ENCODE peak calls at places on chromosomes 16 and 17, in six cellular contexts. B is mesendoderm, S is fibroblast of lung, R is HCT116, K is neural progenitor cell, A is K562. Y is an unnamed sample. For H3K4me1, the result is how much of the 10 kb centered on the place peaks cover.

GRCh38 chr17:59001158-59001814 is 105.4 kb downstream of the TRIM37 start:
- DNase-seq in B (peak), A (peak), K (no peak), R (no peak), S (peak), Y (peak)

GRCh38 chr16:31052131-31052530 is 18.8 kb downstream of the STX4 start:
- DNase-seq in K (no peak), B (no peak), S (peak), A (peak), R (peak), Y (no peak)

GRCh38 chr16:64416232-64417010 is 705.4 kb downstream of the CDH11 start:
- DNase-seq in B (no peak), A (no peak), S (peak), R (no peak), K (no peak), Y (no peak)

GRCh38 chr17:81551458-81552243 is 502 bp downstream of the FAAP100 start:
- DNase-seq in S (no peak), B (no peak), A (peak), K (peak), R (no peak), Y (peak)

GRCh38 chr17:80584171-80584905 is 39.7 kb downstream of the RPTOR start:
- DNase-seq in B (no peak), K (no peak), R (no peak), S (peak), A (no peak), Y (no peak)

GRCh38 chr16:11561440-11561797 is 25.3 kb downstream of the LITAF start:
- DNase-seq in R (no peak), S (no peak), K (no peak), A (no peak), B (no peak), Y (no peak)

GRCh38 chr17:75845933-75846700 is 1.9 kb upstream of the UNC13D start:
- DNase-seq in A (peak), B (peak), R (no peak), S (no peak), K (no peak), Y (no peak)

GRCh38 chr17:34572483-34572882 is 6.9 kb upstream of the TMEM132E start:
- DNase-seq in K (no peak), S (no peak), R (no peak), A (no peak), B (no peak), Y (no peak)

GRCh38 chr16:23302045-23302956 is at the start of gene SCNN1B:
- DNase-seq in R (no peak), A (no peak), S (no peak), K (peak), B (peak), Y (peak)

GRCh38 chr17:28860363-28860808 is 5.6 kb downstream of the ERAL1 start:
- DNase-seq in A (peak), R (no peak), B (no peak), K (no peak), S (no peak), Y (no peak)

GRCh38 chr17:81552244-81553017 is at the start of gene FAAP100:
- DNase-seq in B (peak), A (peak), K (peak), S (peak), R (peak), Y (peak)

GRCh38 chr16:13109171-13109570 is 207.8 kb downstream of the SHISA9 start:
- DNase-seq in B (no peak), K (no peak), A (no peak), R (no peak), S (no peak), Y (no peak)

GRCh38 chr16:81073560-81074330 is 3.3 kb downstream of the C16orf46 start:
- DNase-seq in A (no peak), R (no peak), S (no peak), K (peak), B (peak), Y (no peak)

GRCh38 chr16:71352963-71353460 is 5.5 kb upstream of the CALB2 start:
- DNase-seq in B (no peak), R (no peak), A (no peak), K (no peak), S (no peak), Y (no peak)

GRCh38 chr17:42247734-42248133 is 28.5 kb downstream of the STAT5B start:
- DNase-seq in R (no peak), K (no peak), B (peak), S (peak), A (no peak), Y (no peak)

GRCh38 chr17:4140125-4140524 is 2.7 kb downstream of the ZZEF1 start:
- DNase-seq in K (no peak), S (no peak), R (no peak), A (no peak), B (no peak), Y (no peak)

GRCh38 chr16:22838681-22839080 is 24.7 kb downstream of the HS3ST2 start:
- DNase-seq in B (no peak), S (no peak), K (no peak), A (no peak), R (no peak), Y (no peak)

GRCh38 chr16:309476-309875 is 26.5 kb downstream of the PDIA2 start:
- DNase-seq in S (no peak), R (no peak), K (no peak), B (peak), A (no peak), Y (no peak)

GRCh38 chr17:38579934-38580333 is 25.8 kb downstream of the SRCIN1 start:
- DNase-seq in S (peak), A (peak), K (peak), B (peak), R (no peak), Y (peak)

GRCh38 chr17:2867441-2868424 is 71.5 kb downstream of the RAP1GAP2 start:
- DNase-seq in A (no peak), R (no peak), S (peak), B (peak), K (peak), Y (peak)

GRCh38 chr17:46108120-46108519 is 85.1 kb downstream of the KANSL1 start:
- DNase-seq in R (no peak), A (no peak), K (no peak), B (peak), S (no peak), Y (no peak)

GRCh38 chr16:3952342-3953131 is 72.0 kb upstream of the CREBBP start:
- DNase-seq in B (peak), A (no peak), S (no peak), R (no peak), K (peak), Y (peak)

GRCh38 chr16:4136229-4136813 is 20.1 kb upstream of the ADCY9 start:
- DNase-seq in R (peak), B (peak), S (no peak), K (no peak), A (no peak), Y (peak)

GRCh38 chr17:48429156-48429555 is 858 bp downstream of the SKAP1 start:
- DNase-seq in A (no peak), S (no peak), B (peak), R (no peak), K (no peak), Y (peak)

GRCh38 chr16:53515811-53516210 is 12.8 kb upstream of the AKTIP start:
- DNase-seq in R (no peak), K (no peak), A (no peak), B (no peak), S (no peak), Y (no peak)

GRCh38 chr16:53515259-53515658 is 12.2 kb upstream of the AKTIP start:
- DNase-seq in R (no peak), K (no peak), S (peak), B (no peak), A (no peak), Y (no peak)

GRCh38 chr16:53517851-53518250 is 14.8 kb upstream of the AKTIP start:
- DNase-seq in S (no peak), R (no peak), K (no peak), B (no peak), A (no peak), Y (no peak)

GRCh38 chr16:53519417-53520091 is 16.5 kb upstream of the AKTIP start:
- DNase-seq in R (no peak), K (no peak), S (no peak), B (no peak), A (no peak), Y (no peak)

DNA sequence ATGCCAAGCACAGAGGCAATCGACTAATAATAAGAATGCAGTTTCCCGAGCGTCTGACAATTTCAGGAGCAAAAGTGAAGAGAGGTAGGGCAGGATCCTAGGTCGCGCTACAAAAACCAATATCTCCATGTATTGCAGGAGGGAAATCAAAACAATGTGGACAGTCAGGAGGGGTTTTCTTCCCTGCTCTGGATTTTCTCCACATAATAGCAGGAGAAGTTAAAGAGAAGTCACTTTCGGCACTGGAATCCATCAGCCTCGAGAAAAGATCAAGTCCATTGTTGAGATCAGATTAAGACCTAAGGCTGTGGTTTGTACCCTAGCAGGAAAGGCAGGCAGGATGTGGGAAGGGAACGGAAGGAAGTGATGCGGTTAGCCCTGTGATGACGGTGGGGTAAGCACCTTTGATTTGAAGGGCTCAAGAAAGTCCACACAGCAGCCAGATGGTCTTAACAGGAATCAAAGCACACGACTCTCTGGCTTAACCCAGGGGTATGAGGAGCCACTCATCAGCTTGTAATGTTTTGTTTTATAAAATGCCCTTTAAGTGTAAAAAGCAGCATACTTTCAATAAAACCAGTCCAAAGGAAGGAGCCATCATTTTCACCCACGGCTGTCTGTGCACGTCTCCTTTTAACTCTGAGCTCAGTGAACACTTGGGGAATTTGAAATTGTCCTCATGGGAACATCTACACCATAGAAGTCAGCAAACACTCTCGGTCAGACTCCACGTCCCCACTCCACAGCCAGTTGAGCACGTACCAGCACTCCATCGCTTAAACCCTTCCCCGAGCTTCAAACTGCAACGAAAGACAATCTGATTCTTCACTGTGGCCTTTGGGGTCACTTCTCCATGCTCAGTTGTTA is 15.8 kb upstream of the AKTIP start:
- DNase-seq in A (no peak), S (peak), B (no peak), K (no peak), R (no peak), Y (no peak)
- H3K27ac ChIP-seq in A (no peak), S (no peak), B (no peak), K (no peak), R (no peak), Y (no peak)

DNA sequence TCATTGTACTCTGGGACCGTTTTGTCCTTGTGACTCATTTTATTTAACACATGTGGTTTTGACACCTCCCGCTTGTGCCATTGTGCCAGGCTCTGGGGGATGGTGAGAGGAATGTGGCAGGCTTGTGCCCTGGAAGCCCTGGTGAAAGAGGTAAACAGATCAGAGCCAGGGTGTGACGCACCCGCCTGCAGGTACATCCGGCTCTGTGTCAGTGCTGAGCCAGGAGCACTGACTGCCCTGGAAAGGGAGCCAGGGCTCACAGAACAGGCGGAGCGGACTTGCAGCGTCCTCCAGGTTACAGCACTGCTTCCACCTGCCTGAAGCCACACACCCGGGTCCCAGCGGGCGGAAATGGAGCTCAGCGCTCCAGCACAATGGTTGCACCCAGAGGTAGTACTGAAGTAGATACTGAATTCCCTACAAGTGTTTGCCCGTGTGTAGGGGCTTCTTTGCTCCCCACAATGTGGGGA is 30.6 kb downstream of the CDRT15 start:
- DNase-seq in R (peak), B (no peak), K (no peak), S (no peak), A (no peak), Y (no peak)
- H3K4me1 ChIP-seq in R (under half), B (under half), K (under half), S (under half), A (under half), Y (under half)

DNA sequence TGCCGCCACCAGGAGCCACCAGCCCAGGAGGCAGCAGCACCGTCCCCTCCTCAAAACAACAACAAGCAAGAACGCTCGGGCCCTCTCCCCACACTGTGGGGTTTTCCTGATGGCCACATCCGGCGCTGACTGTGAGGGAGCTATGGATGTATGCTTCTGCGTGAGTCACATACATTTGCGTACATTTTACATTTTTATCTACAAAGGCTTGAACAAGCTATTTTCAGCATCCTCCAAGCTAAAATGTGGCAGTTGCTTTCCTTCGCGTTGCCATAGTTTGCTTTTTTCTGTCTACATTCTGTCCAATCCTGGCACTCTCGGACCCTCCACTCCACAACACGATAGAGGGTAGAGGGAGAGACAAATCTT is 2.0 kb upstream of the ABR start:
- DNase-seq in A (no peak), B (no peak), S (peak), R (no peak), K (no peak), Y (no peak)
- H3K9ac ChIP-seq in A (no peak), B (no peak), S (no peak), R (no peak), K (no peak), Y (no peak)

GRCh38 chr17:61135782-61136181 is 263.9 kb upstream of the TBX2 start:
- DNase-seq in R (no peak), S (no peak), K (no peak), B (no peak), A (no peak), Y (no peak)
- H3K27ac ChIP-seq in R (no peak), S (peak), K (no peak), B (no peak), A (no peak), Y (no peak)

GRCh38 chr16:2495041-2495440 is 18.7 kb upstream of the ATP6V0C start:
- DNase-seq in S (no peak), R (no peak), B (no peak), K (no peak), A (no peak), Y (no peak)
- H3K4me1 ChIP-seq in S (under half), R (under half), B (under half), K (under half), A (half or more), Y (under half)

GRCh38 chr17:79391808-79392233 is 219.0 kb downstream of the RBFOX3 start:
- DNase-seq in R (peak), S (peak), B (peak), K (peak), A (peak), Y (peak)

GRCh38 chr17:79395046-79395445 is 215.8 kb downstream of the RBFOX3 start:
- DNase-seq in R (no peak), B (no peak), S (no peak), K (no peak), A (no peak), Y (no peak)

GRCh38 chr17:79392598-79392997 is 218.3 kb downstream of the RBFOX3 start:
- DNase-seq in R (no peak), B (no peak), S (no peak), A (no peak), K (no peak), Y (no peak)

GRCh38 chr17:79395545-79395944 is 215.3 kb downstream of the RBFOX3 start:
- DNase-seq in R (no peak), K (no peak), S (no peak), B (no peak), A (no peak), Y (no peak)

GRCh38 chr17:79393358-79394038 is 217.4 kb downstream of the RBFOX3 start:
- DNase-seq in S (peak), B (peak), A (peak), K (peak), R (peak), Y (peak)
- H3K9ac ChIP-seq in S (no peak), B (no peak), A (no peak), K (no peak), R (no peak), Y (no peak)

GRCh38 chr17:40461774-40462342 is 18.6 kb downstream of the IGFBP4 start:
- DNase-seq in S (no peak), A (peak), B (no peak), K (no peak), R (no peak), Y (no peak)

GRCh38 chr17:40462343-40463121 is 19.3 kb downstream of the IGFBP4 start:
- DNase-seq in S (no peak), A (no peak), K (no peak), B (no peak), R (no peak), Y (no peak)

GRCh38 chr17:40460585-40460975 is 17.3 kb downstream of the IGFBP4 start:
- DNase-seq in S (no peak), R (no peak), B (no peak), K (no peak), A (no peak), Y (no peak)

GRCh38 chr17:40459646-40460584 is 16.7 kb downstream of the IGFBP4 start:
- DNase-seq in B (no peak), A (no peak), K (no peak), R (no peak), S (no peak), Y (no peak)

DNA sequence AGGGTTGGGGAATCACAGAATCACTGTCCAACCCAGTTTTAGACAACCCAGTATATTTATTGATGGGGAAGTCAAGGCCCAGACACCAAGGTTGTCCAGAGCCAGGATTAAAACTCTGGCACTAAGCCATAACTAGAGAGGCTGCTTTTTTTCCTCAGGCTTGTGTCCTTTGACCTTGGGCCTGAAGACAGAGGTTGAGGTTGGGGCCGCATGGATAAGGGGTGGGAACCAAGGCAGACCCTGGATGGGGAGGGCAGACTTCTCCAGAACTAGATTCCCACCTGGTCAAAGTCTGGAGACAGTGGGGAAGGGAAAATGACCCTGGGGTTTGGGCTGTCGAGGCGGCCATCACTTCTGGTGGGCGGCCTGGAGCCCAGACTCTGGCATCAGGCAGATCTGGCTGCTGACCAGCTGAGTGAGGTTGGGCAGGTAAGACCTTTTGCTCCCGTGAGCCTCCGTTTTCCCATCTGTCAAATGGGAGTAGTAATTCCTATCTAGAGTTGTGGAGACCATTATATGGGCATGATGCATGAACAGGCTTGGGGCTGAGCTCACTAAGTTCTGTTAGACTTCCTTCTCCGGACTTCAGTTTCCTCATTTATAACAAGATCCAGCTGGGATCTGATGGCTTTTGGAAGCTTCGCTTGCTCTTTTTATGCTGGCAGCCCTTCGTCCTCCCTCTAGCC is 17.9 kb downstream of the IGFBP4 start:
- DNase-seq in R (no peak), B (no peak), A (no peak), S (no peak), K (no peak), Y (no peak)
- H3K27ac ChIP-seq in R (no peak), B (no peak), A (no peak), S (peak), K (no peak), Y (no peak)

GRCh38 chr17:61410100-61410551 is 10.5 kb downstream of the TBX2 start:
- DNase-seq in B (no peak), A (no peak), R (no peak), S (no peak), K (no peak), Y (no peak)

GRCh38 chr17:61411944-61412859 is 12.6 kb downstream of the TBX2 start:
- DNase-seq in A (peak), S (peak), B (peak), K (peak), R (peak), Y (peak)

GRCh38 chr17:61409301-61410099 is 9.9 kb downstream of the TBX2 start:
- DNase-seq in R (peak), K (peak), A (peak), B (no peak), S (peak), Y (peak)

GRCh38 chr17:61411114-61411943 is 11.7 kb downstream of the TBX2 start:
- DNase-seq in S (peak), K (peak), B (peak), R (no peak), A (no peak), Y (peak)

DNA sequence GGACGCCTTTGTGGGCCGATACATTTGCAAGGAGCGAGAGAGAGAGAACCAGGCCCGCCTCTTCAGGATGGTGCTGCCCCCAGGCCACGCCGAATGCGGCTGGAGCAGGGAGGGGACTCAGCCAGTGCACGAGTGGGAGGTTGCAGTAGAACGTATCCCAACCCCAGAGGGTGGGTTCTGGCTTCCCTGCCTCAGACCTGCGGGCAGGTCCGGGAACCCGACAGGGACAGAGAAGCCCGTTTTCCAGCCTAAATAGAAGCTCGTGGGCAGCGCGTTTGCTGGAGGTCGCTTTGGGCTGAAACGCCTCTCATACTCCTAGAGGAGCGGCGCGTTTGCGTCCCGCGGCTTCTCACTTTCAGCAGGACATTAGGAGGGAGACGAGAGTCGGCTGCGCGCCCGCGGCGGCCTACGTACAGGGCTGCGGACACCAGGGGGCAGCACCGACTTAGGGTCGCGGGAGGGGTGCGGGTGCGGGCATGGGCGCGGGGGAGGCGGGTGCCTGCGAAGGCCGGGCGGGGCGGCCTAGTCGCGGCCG is 11.0 kb downstream of the TBX2 start:
- DNase-seq in R (no peak), K (peak), A (no peak), S (peak), B (peak), Y (peak)
- H3K4me1 ChIP-seq in R (under half), K (under half), A (under half), S (under half), B (under half), Y (under half)

Y was measured in endodermal cell.